ENCODE peak calls at places on chromosomes 5 and 9, in four cellular contexts. P is skeletal muscle cell, Z is dorsolateral prefrontal cortex, F is MCF 10A. C is an unnamed sample.

GRCh38 chr9:92607773-92608172 is 62.2 kb downstream of the IPPK start:
- DNase-seq in Z (no peak), F (peak; percentile 57), P (peak; percentile 84), C (no peak)

GRCh38 chr9:129469988-129470316 is 150.9 kb downstream of the C9orf50 start:
- DNase-seq in F (no peak), Z (no peak), P (no peak), C (no peak)

GRCh38 chr5:2651116-2651515 is 100.4 kb downstream of the IRX2 start:
- DNase-seq in P (no peak), Z (no peak), F (peak; percentile 53), C (no peak)

GRCh38 chr9:134236001-134236421 is 71.6 kb upstream of the RNU6ATAC start:
- DNase-seq in Z (no peak), F (peak; percentile 20), P (no peak), C (no peak)

GRCh38 chr5:2889946-2890475 is 138.5 kb upstream of the IRX2 start:
- DNase-seq in P (no peak), F (no peak), Z (no peak), C (no peak)

GRCh38 chr5:82182662-82183061 is 95.5 kb downstream of the RPS23 start:
- DNase-seq in P (no peak), Z (no peak), F (no peak), C (no peak)

GRCh38 chr9:131217321-131218031 is 58.8 kb downstream of the FAM78A start:
- DNase-seq in P (no peak), Z (no peak), F (no peak), C (no peak)

GRCh38 chr5:178237431-178238312 is 5.1 kb upstream of the PHYKPL start:
- DNase-seq in P (peak; percentile 8), Z (no peak), F (peak; percentile 89), C (no peak)

GRCh38 chr9:124779368-124780059 is 2.6 kb downstream of the OLFML2A start:
- DNase-seq in Z (no peak), P (peak; percentile 97), F (peak; percentile 78), C (no peak)

GRCh38 chr5:98796197-98796972 is 22.9 kb downstream of the RGMB start:
- DNase-seq in Z (no peak), F (peak; percentile 74), P (no peak), C (no peak)

GRCh38 chr5:34676409-34676808 is 20.3 kb downstream of the RAI14 start:
- DNase-seq in P (no peak), Z (no peak), F (peak; percentile 9), C (no peak)

GRCh38 chr9:86099695-86100364 is 472 bp upstream of the GOLM1 start:
- DNase-seq in P (no peak), Z (no peak), F (peak; percentile 42), C (no peak)

GRCh38 chr9:38619556-38620447 is 594 bp downstream of the ANKRD18A start:
- DNase-seq in F (peak; percentile 37), Z (no peak), P (no peak), C (no peak)

GRCh38 chr9:33246269-33246860 is 6.4 kb downstream of the SPINK4 start:
- DNase-seq in P (no peak), F (no peak), Z (no peak), C (no peak)

GRCh38 chr5:52497133-52497693 is 290.5 kb upstream of the ITGA1 start:
- DNase-seq in Z (no peak), P (no peak), F (no peak), C (no peak)

GRCh38 chr5:32055891-32056866 is 117.9 kb downstream of the GOLPH3 start:
- DNase-seq in P (no peak), F (no peak), Z (no peak), C (no peak)

GRCh38 chr9:77092536-77092935 is 73.1 kb downstream of the FOXB2 start:
- DNase-seq in Z (no peak), F (peak; percentile 11), P (peak; percentile 5), C (no peak)

GRCh38 chr5:92687793-92688467 is 893.1 kb downstream of the NR2F1-AS1 start:
- DNase-seq in Z (no peak), F (peak; percentile 14), P (peak; percentile 30), C (no peak)

GRCh38 chr9:16864741-16865434 is 5.6 kb downstream of the BNC2 start:
- DNase-seq in Z (no peak), P (no peak), F (no peak), C (no peak)

GRCh38 chr5:74632947-74633356 is 7.6 kb downstream of the ENC1 start:
- DNase-seq in F (peak; percentile 66), Z (no peak), P (no peak), C (no peak)

GRCh38 chr5:151895660-151896040 is 29.0 kb downstream of the GLRA1 start:
- DNase-seq in P (peak; percentile 4), Z (no peak), F (peak; percentile 23), C (no peak)

GRCh38 chr5:180548563-180548962 is 42.7 kb downstream of the SCGB3A1 start:
- DNase-seq in F (no peak), Z (no peak), P (no peak), C (no peak)

GRCh38 chr9:107242073-107243063 is 40.7 kb upstream of the RAD23B start:
- DNase-seq in P (no peak), Z (no peak), F (no peak), C (no peak)

GRCh38 chr5:128632264-128632663 is 94.2 kb upstream of the FBN2 start:
- DNase-seq in P (peak; percentile 9), Z (no peak), F (peak; percentile 51), C (no peak)

GRCh38 chr5:141641634-141642278 is 5.0 kb downstream of the RELL2 start:
- DNase-seq in P (no peak), F (peak; percentile 83), Z (no peak), C (no peak)

GRCh38 chr5:180332861-180333260 is 20.3 kb downstream of the GFPT2 start:
- DNase-seq in F (no peak), P (no peak), Z (no peak), C (no peak)

GRCh38 chr9:123834907-123835562 is 94.9 kb downstream of the DENND1A start:
- DNase-seq in Z (no peak), P (no peak), F (no peak), C (no peak)